ENCODE peak calls at places on chromosome 10, in ten cellular contexts. K is colonic mucosa; A is H9; G is GM23338; Y is CD8-positive, alpha-beta T cell; I is left ventricle myocardium inferior; H is tibial artery; B is stomach; T is sigmoid colon; Z is hepatocyte. X is an unnamed sample. For H3K4me1, the result is how much of the 10 kb centered on the place peaks cover.

GRCh38 chr10:110488124-110488681 is 9.5 kb upstream of the DUSP5 start:
- DNase-seq in I (no peak), A (no peak), G (no peak), T (no peak), H (no peak), B (no peak), Z (no peak), Y (no peak), K (no peak), X (no peak)

GRCh38 chr10:71887767-71888166 is 36.7 kb upstream of the PSAP start:
- DNase-seq in H (no peak), B (no peak), Y (no peak), T (no peak), G (no peak), I (no peak), K (no peak), Z (no peak), A (no peak), X (no peak)

GRCh38 chr10:98456688-98457482 is 10.2 kb upstream of the HPS1 start:
- DNase-seq in Z (no peak), I (no peak), H (no peak), T (no peak), B (no peak), K (no peak), Y (no peak), A (no peak), G (peak), X (no peak)

GRCh38 chr10:132493246-132493755 is 44.3 kb upstream of the INPP5A start:
- DNase-seq in I (no peak), B (no peak), G (no peak), Y (no peak), Z (no peak), A (peak), T (peak), K (no peak), H (no peak), X (no peak)

GRCh38 chr10:91565241-91565640 is 67.6 kb downstream of the PPP1R3C start:
- DNase-seq in H (no peak), K (no peak), Z (no peak), I (no peak), Y (no peak), B (no peak), T (no peak), G (no peak), A (no peak), X (no peak)

GRCh38 chr10:95384011-95384704 is 93.4 kb upstream of the PDLIM1 start:
- DNase-seq in Y (no peak), H (no peak), T (no peak), K (no peak), G (no peak), Z (no peak), B (no peak), I (no peak), A (peak), X (no peak)

GRCh38 chr10:71555760-71556159 is 159.0 kb downstream of the CDH23 start:
- DNase-seq in H (no peak), B (no peak), Y (no peak), T (no peak), A (no peak), G (no peak), I (no peak), K (no peak), Z (no peak), X (no peak)

GRCh38 chr10:132471125-132471451 is 66.5 kb upstream of the INPP5A start:
- DNase-seq in I (peak), K (no peak), B (no peak), T (no peak), G (no peak), Y (no peak), Z (no peak), A (no peak), H (no peak), X (no peak)

GRCh38 chr10:88205842-88206446 is 342.5 kb downstream of the PTEN start:
- DNase-seq in A (no peak), Y (no peak), K (no peak), Z (no peak), G (no peak), T (no peak), I (no peak), B (no peak), H (no peak), X (no peak)

GRCh38 chr10:51176976-51177690 is 102.8 kb downstream of the PRKG1 start:
- DNase-seq in I (no peak), A (no peak), G (no peak), H (no peak), K (no peak), T (no peak), Z (no peak), Y (no peak), B (no peak), X (no peak)

GRCh38 chr10:61643316-61643751 is 19.4 kb upstream of the CABCOCO1 start:
- DNase-seq in T (no peak), H (no peak), B (no peak), Y (no peak), I (no peak), G (peak), K (no peak), Z (no peak), A (no peak), X (no peak)

GRCh38 chr10:129898701-129899563 is 65.1 kb downstream of the EBF3 start:
- DNase-seq in Y (no peak), A (no peak), K (no peak), G (no peak), T (no peak), H (no peak), Z (no peak), B (no peak), I (no peak), X (no peak)

GRCh38 chr10:88110355-88110754 is 246.9 kb downstream of the PTEN start:
- DNase-seq in I (no peak), T (no peak), B (no peak), K (no peak), Z (no peak), H (no peak), Y (no peak), A (no peak), G (no peak), X (no peak)

GRCh38 chr10:91591792-91592165 is 41.1 kb downstream of the PPP1R3C start:
- DNase-seq in T (no peak), G (no peak), H (no peak), Y (no peak), A (no peak), Z (no peak), K (no peak), I (no peak), B (no peak), X (no peak)

GRCh38 chr10:106566871-106567270 is 597.6 kb downstream of the SORCS1 start:
- DNase-seq in B (no peak), G (no peak), T (no peak), H (no peak), A (no peak), I (no peak), Z (no peak), K (no peak), Y (no peak), X (no peak)

GRCh38 chr10:33157108-33157507 is 177.4 kb downstream of the NRP1 start:
- DNase-seq in T (no peak), I (no peak), K (no peak), Z (no peak), H (no peak), G (no peak), B (no peak), Y (no peak), A (no peak), X (no peak)

GRCh38 chr10:112832361-112832878 is 117.6 kb upstream of the TCF7L2 start:
- DNase-seq in H (no peak), T (no peak), B (no peak), A (peak), I (no peak), Y (no peak), G (peak), Z (peak), K (no peak), X (no peak)

GRCh38 chr10:555281-555680 is 134.2 kb downstream of the DIP2C start:
- DNase-seq in T (no peak), Y (no peak), Z (no peak), A (no peak), G (no peak), I (no peak), K (no peak), H (no peak), B (no peak), X (no peak)

GRCh38 chr10:32093650-32094049 is 37.4 kb upstream of the KIF5B start:
- DNase-seq in T (no peak), G (no peak), H (no peak), Z (no peak), Y (no peak), A (no peak), K (no peak), I (no peak), B (no peak), X (no peak)

GRCh38 chr10:97863808-97864207 is 14.2 kb downstream of the GOLGA7B start:
- DNase-seq in H (no peak), B (no peak), Z (no peak), K (no peak), Y (no peak), G (no peak), T (no peak), A (no peak), I (no peak), X (no peak)

GRCh38 chr10:89213191-89213808 is 6.2 kb upstream of the CH25H start:
- DNase-seq in B (no peak), T (no peak), Z (peak), Y (no peak), A (no peak), H (no peak), I (no peak), G (peak), K (no peak), X (no peak)

GRCh38 chr10:5528989-5529701 is 4.4 kb downstream of the CALML3 start:
- DNase-seq in H (peak), Z (no peak), B (peak), K (no peak), G (no peak), Y (no peak), T (peak), I (no peak), A (peak), X (no peak)

GRCh38 chr10:97533888-97534287 is 35.2 kb downstream of the UBTD1 start:
- DNase-seq in K (no peak), Y (no peak), Z (no peak), A (no peak), B (no peak), I (no peak), T (no peak), G (no peak), H (no peak), X (no peak)

GRCh38 chr10:119235381-119235780 is 28.0 kb downstream of the GRK5 start:
- DNase-seq in G (no peak), H (no peak), T (no peak), I (peak), B (no peak), Y (no peak), Z (no peak), A (no peak), K (no peak), X (no peak)

GRCh38 chr10:109866995-109867635 is 56.2 kb downstream of the XPNPEP1 start:
- DNase-seq in H (no peak), Y (no peak), A (no peak), Z (no peak), B (no peak), G (no peak), T (no peak), I (no peak), K (peak), X (no peak)

GRCh38 chr10:32005050-32005449 is 51.2 kb downstream of the KIF5B start:
- DNase-seq in G (peak), I (no peak), T (no peak), K (peak), H (no peak), Y (peak), B (peak), Z (peak), A (peak), X (no peak)

GRCh38 chr10:646118-646524 is 43.3 kb downstream of the DIP2C start:
- DNase-seq in Y (no peak), T (peak), I (no peak), H (no peak), G (no peak), K (no peak), A (no peak), Z (no peak), B (no peak), X (no peak)

GRCh38 chr10:110774069-110775021 is 97.4 kb upstream of the PDCD4 start:
- DNase-seq in H (no peak), Y (no peak), B (no peak), A (no peak), G (no peak), K (no peak), Z (peak), I (no peak), T (no peak), X (no peak)

GRCh38 chr10:17239276-17239660 is 11.2 kb downstream of the VIM start:
- DNase-seq in G (no peak), A (no peak), Y (no peak), H (no peak), T (no peak), K (no peak), Z (no peak), B (no peak), I (no peak), X (no peak)

GRCh38 chr10:17237915-17238444 is 9.9 kb downstream of the VIM start:
- DNase-seq in B (no peak), G (no peak), K (no peak), A (no peak), H (no peak), T (no peak), I (no peak), Y (peak), Z (no peak), X (no peak)

GRCh38 chr10:17237163-17237562 is 9.1 kb downstream of the VIM start:
- DNase-seq in I (no peak), T (no peak), K (no peak), G (no peak), A (no peak), Y (no peak), H (no peak), B (no peak), Z (no peak), X (no peak)

GRCh38 chr10:17239671-17240460 is 11.8 kb downstream of the VIM start:
- DNase-seq in Y (no peak), T (no peak), H (no peak), Z (no peak), A (no peak), G (no peak), B (no peak), I (no peak), K (no peak), X (no peak)

GRCh38 chr10:17238445-17239275 is 10.6 kb downstream of the VIM start:
- DNase-seq in Z (no peak), I (no peak), G (no peak), K (no peak), H (peak), B (no peak), Y (peak), T (no peak), A (no peak), X (no peak)
- H3K4me1 ChIP-seq in Z (under half), I (under half), G (under half), K (under half), H (half or more), B (under half), Y (under half), T (under half), A (under half), X (under half)

DNA sequence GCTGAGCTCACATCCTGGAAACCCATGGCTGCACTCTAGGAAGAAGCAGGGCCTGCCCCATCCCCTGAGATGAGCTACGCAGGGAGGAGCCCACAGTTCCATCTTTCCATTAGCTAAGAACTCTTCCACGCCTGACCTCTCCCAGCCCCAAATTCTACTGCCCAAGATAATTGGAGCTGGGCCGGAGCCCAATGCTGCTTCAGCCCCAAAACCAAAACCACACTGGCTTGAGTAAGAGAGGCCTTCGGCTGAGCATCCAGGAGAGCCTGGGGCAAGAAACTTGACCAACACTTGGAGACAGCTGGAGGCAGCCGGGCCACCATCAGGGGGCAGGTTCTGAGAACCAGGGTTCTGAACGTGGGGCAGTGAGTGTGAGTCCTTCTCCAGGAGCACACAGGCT is 116.1 kb upstream of the ZMIZ1 start:
- DNase-seq in H (peak), G (no peak), Y (no peak), T (no peak), K (no peak), B (no peak), Z (no peak), I (peak), A (no peak), X (no peak)
- TF ChIP-seq CTCF in H (no peak), G (no peak), Y (no peak), T (no peak), K (no peak), B (no peak), Z (no peak), I (no peak), A (no peak), X (no peak)

GRCh38 chr10:74877899-74878298 is 51.5 kb downstream of the KAT6B start:
- DNase-seq in B (no peak), G (no peak), A (no peak), K (no peak), Y (no peak), Z (no peak), I (no peak), H (no peak), T (no peak), X (no peak)
- H3K4me1 ChIP-seq in B (under half), G (under half), A (under half), K (under half), Y (under half), Z (under half), I (half or more), H (under half), T (under half), X (under half)

GRCh38 chr10:128178319-128178937 is 52.2 kb upstream of the MKI67 start:
- DNase-seq in B (no peak), K (peak), T (no peak), Z (peak), I (no peak), Y (peak), H (no peak), G (peak), A (peak), X (no peak)
- TF ChIP-seq CTCF in B (no peak), K (peak), T (no peak), Z (peak), I (peak), Y (peak), H (no peak), G (peak), A (peak), X (no peak)

GRCh38 chr10:86817246-86817645 is 60.8 kb downstream of the BMPR1A start:
- DNase-seq in Z (no peak), H (no peak), I (no peak), Y (no peak), G (no peak), T (no peak), K (no peak), B (no peak), A (no peak), X (no peak)

GRCh38 chr10:86815035-86815617 is 58.7 kb downstream of the BMPR1A start:
- DNase-seq in B (no peak), H (no peak), Y (no peak), Z (no peak), K (no peak), T (no peak), I (no peak), G (no peak), A (no peak), X (no peak)

GRCh38 chr10:86815640-86816039 is 59.2 kb downstream of the BMPR1A start:
- DNase-seq in Y (no peak), H (no peak), B (no peak), T (no peak), I (no peak), Z (no peak), G (no peak), K (no peak), A (no peak), X (no peak)

GRCh38 chr10:86813101-86813500 is 56.7 kb downstream of the BMPR1A start:
- DNase-seq in Y (no peak), B (no peak), H (no peak), K (no peak), G (no peak), I (no peak), Z (no peak), T (no peak), A (no peak), X (no peak)
- H3K4me1 ChIP-seq in Y (under half), B (under half), H (half or more), K (under half), G (half or more), I (under half), Z (under half), T (half or more), A (under half), X (half or more)

GRCh38 chr10:43888551-43888950 is 239.9 kb upstream of the ZNF32 start:
- DNase-seq in Y (no peak), B (no peak), Z (no peak), H (no peak), G (no peak), A (no peak), I (no peak), T (no peak), K (no peak), X (no peak)

GRCh38 chr10:43884516-43885105 is 235.9 kb upstream of the ZNF32 start:
- DNase-seq in A (no peak), Y (no peak), Z (no peak), I (no peak), K (no peak), H (no peak), B (no peak), G (no peak), T (no peak), X (no peak)

GRCh38 chr10:43885252-43885651 is 236.6 kb upstream of the ZNF32 start:
- DNase-seq in G (no peak), H (no peak), K (no peak), Y (no peak), Z (no peak), T (no peak), B (no peak), I (no peak), A (no peak), X (no peak)

GRCh38 chr10:43881657-43882056 is 233.0 kb upstream of the ZNF32 start:
- DNase-seq in H (no peak), G (no peak), Z (no peak), K (no peak), B (no peak), A (no peak), Y (no peak), T (no peak), I (no peak), X (no peak)

GRCh38 chr10:43885842-43886241 is 237.2 kb upstream of the ZNF32 start:
- DNase-seq in K (no peak), A (peak), G (peak), Y (no peak), Z (no peak), B (no peak), T (no peak), I (no peak), H (no peak), X (no peak)
- TF ChIP-seq CTCF in K (no peak), A (peak), G (peak), Y (no peak), Z (no peak), B (no peak), T (no peak), I (no peak), H (no peak), X (no peak)